ENCODE peak calls at places on chromosome 1, in six cellular contexts. A is EL; Q is stimulated activated CD4-positive, alpha-beta T cell treated with anti-CD3 and anti-CD28 coated beads, Interleukin-12 subunit alpha, Interleukin-12 subunit beta, amount 100 ng/mL, for 4 hours; F is head of caudate nucleus; Z is AG04450; J is activated naive CD8-positive, alpha-beta T cell treated with anti-CD3 and anti-CD28 coated beads for 36 hours. O is an unnamed sample.

GRCh38 chr1:1033009-1033587 is 13.2 kb downstream of the AGRN start:
- DNase-seq in A (peak), Q (peak), F (peak), Z (peak), J (peak), O (peak)

GRCh38 chr1:66143661-66144060 is 351.0 kb downstream of the PDE4B start:
- DNase-seq in A (no peak), Q (no peak), F (no peak), Z (no peak), J (no peak), O (no peak)

GRCh38 chr1:174942547-174943255 is 57.0 kb upstream of the CACYBP start:
- DNase-seq in A (no peak), Q (no peak), F (no peak), Z (no peak), J (no peak), O (no peak)

GRCh38 chr1:5491207-5491904 is 500.9 kb downstream of the NPHP4 start:
- DNase-seq in A (no peak), Q (no peak), F (no peak), Z (no peak), J (no peak), O (no peak)

GRCh38 chr1:18354657-18355056 is 126.1 kb upstream of the KLHDC7A start:
- DNase-seq in A (no peak), Q (no peak), F (no peak), Z (no peak), J (no peak), O (no peak)

GRCh38 chr1:184170719-184171118 is 119.2 kb downstream of the TSEN15 start:
- DNase-seq in A (no peak), Q (no peak), F (no peak), Z (no peak), J (no peak), O (no peak)

GRCh38 chr1:52502789-52503188 is 50.1 kb downstream of the TUT4 start:
- DNase-seq in A (no peak), Q (peak), F (no peak), Z (no peak), J (no peak), O (no peak)

GRCh38 chr1:56137829-56138505 is 441.4 kb downstream of the PLPP3 start:
- DNase-seq in A (peak), Q (no peak), F (no peak), Z (peak), J (no peak), O (no peak)

GRCh38 chr1:30472009-30472408 is 251.4 kb downstream of the MATN1 start:
- DNase-seq in A (no peak), Q (no peak), F (no peak), Z (no peak), J (no peak), O (no peak)

GRCh38 chr1:152565535-152566215 is 905 bp downstream of the LCE3E start:
- DNase-seq in A (no peak), Q (no peak), F (no peak), Z (no peak), J (no peak), O (no peak)

GRCh38 chr1:35573198-35573775 is at the start of gene TFAP2E:
- DNase-seq in A (peak), Q (no peak), F (peak), Z (no peak), J (no peak), O (no peak)